ENCODE peak calls at places on chromosome 5, in seven cellular contexts. Q is IMR-90, D is dorsolateral prefrontal cortex, J is tibial artery, B is astrocyte of the spinal cord, F is WTC11, S is ovary. N is an unnamed sample.
A peak's percentile ranks its signal among the peaks of the same experiment; 100 is the strongest.

GRCh38 chr5:102540251-102540812 is 41.5 kb upstream of the SLCO6A1 start:
- DNase-seq in Q (no peak), D (no peak), J (no peak), B (no peak), F (no peak), S (no peak), N (no peak)

GRCh38 chr5:149549461-149550266 is 1.6 kb downstream of the CSNK1A1 start:
- DNase-seq in Q (peak; percentile 66), D (no peak), J (no peak), B (peak; percentile 61), F (no peak), S (no peak), N (peak; percentile 57)

GRCh38 chr5:999724-1000123 is 8.9 kb upstream of the NKD2 start:
- DNase-seq in Q (no peak), D (no peak), J (peak; percentile 19), B (no peak), F (no peak), S (peak; percentile 4), N (peak; percentile 9)

GRCh38 chr5:32251864-32252458 is 60.8 kb downstream of the MTMR12 start:
- DNase-seq in Q (no peak), D (no peak), J (no peak), B (no peak), F (no peak), S (no peak), N (no peak)

GRCh38 chr5:75214928-75215327 is 21.8 kb downstream of the ANKRD31 start:
- DNase-seq in Q (no peak), D (no peak), J (no peak), B (no peak), F (no peak), S (no peak), N (peak; percentile 28)

GRCh38 chr5:166433679-166434078 is 1857.8 kb upstream of the WWC1 start:
- DNase-seq in Q (no peak), D (no peak), J (no peak), B (no peak), F (no peak), S (no peak), N (no peak)

GRCh38 chr5:57316798-57317327 is 143.0 kb downstream of the GPBP1 start:
- DNase-seq in Q (peak; percentile 100), D (no peak), J (no peak), B (peak; percentile 98), F (no peak), S (peak; percentile 41), N (no peak)

GRCh38 chr5:77948476-77948875 is 172.3 kb upstream of the TBCA start:
- DNase-seq in Q (no peak), D (no peak), J (no peak), B (no peak), F (no peak), S (no peak), N (no peak)

GRCh38 chr5:16427572-16427971 is 38.0 kb downstream of the ZNF622 start:
- DNase-seq in Q (no peak), D (peak; percentile 57), J (no peak), B (no peak), F (no peak), S (no peak), N (no peak)

GRCh38 chr5:145803072-145803471 is 32.1 kb downstream of the PRELID2 start:
- DNase-seq in Q (no peak), D (no peak), J (no peak), B (no peak), F (no peak), S (no peak), N (no peak)

DNA sequence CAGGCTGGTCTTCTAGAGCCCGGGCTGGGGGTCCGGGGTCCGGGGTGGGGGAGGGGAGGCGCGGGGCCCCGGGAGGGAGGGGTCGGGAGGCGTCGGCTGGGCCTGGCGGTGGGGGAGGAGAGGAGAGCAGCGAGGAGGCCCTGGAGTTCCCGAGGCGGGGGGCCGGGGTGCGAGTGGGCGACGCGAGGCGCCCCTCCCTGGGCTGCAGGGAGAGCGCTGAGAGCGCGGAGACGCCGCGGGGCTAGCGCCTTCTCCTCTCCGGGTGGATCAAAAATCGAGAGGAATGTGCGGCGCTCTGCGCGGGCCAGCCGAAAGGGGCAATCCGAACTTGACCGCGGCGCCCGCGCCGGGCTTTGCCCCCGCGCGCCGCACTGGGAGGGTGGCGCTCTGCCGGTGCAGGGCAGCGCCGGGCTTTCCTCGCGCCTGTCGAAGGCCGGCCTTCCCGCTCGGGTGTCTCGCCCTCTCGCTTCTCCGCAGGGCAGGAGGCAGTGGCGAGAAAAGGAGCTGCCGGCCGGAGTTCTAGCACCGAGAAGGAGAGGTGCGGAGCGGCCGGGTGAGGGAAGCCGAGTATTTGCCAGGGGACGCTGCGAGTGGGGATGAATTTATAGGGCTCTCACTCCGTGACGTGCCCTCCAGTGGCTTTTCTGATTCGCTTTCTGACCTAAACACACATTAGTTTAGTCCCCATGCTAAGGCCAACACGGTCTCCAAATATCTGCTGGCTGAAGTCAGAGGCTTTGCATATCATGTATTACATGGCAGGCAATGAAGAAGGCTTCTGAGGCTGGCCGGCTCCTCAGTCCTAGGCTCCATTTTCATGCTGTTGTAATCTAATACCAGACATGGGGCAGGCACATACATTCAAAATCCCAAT is at the start of gene GDNF:
- DNase-seq in Q (peak; percentile 77), D (no peak), J (no peak), B (peak; percentile 62), F (peak; percentile 65), S (peak; percentile 47), N (peak; percentile 50)
- TF ChIP-seq CTCF in Q (peak; percentile 29), D (no peak), J (no peak), B (peak; percentile 15), F (no peak), S (no peak), N (no peak)

GRCh38 chr5:91929522-91929817 is 546.4 kb upstream of the ARRDC3 start:
- DNase-seq in Q (no peak), D (no peak), J (no peak), B (no peak), F (no peak), S (no peak), N (no peak)
- TF ChIP-seq CTCF in Q (no peak), D (no peak), J (no peak), B (no peak), F (no peak), S (no peak), N (no peak)

DNA sequence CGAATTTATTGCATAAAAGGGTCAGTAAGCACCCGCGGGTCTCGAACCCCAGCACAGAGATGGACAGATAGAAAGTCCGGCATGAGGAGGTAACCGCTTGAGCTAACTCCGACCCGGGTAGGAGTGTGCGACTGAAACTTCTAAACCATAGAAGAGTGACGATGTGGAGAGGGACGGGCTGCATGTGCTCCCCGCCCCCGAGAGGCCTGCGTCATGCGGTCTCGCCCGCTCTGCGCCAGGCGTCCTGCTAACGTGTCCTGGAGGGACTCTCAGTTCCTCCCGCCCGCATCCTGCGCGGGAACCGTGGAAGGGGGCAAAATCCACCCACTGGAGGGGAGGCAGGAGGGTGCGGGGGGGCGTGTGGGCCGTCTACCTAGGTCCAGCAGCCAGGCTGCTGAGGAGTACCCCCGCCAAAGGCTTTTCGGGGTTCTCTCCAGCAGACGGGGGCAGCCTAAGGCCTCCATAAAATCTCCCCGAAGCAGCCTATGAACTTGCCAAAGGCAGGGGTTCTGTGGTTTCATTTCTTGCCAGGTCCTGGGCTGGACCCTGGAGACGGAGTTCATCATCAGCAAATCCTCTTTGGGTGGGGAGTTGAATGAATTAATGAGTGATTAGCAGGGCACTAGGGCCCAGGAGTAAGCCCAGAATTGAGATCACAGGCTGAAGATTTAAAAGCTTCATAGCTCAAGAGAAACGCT is 51.8 kb downstream of the TGFBI start:
- DNase-seq in Q (peak; percentile 94), D (peak; percentile 52), J (peak; percentile 95), B (peak; percentile 95), F (peak; percentile 86), S (peak; percentile 90), N (peak; percentile 94)
- TF ChIP-seq CTCF in Q (no peak), D (no peak), J (no peak), B (no peak), F (no peak), S (no peak), N (no peak)

GRCh38 chr5:72269411-72269780 is 50.6 kb downstream of the MRPS27 start:
- DNase-seq in Q (no peak), D (no peak), J (no peak), B (no peak), F (no peak), S (no peak), N (no peak)
- TF ChIP-seq CTCF in Q (no peak), D (no peak), J (no peak), B (no peak), F (no peak), S (no peak), N (no peak)

GRCh38 chr5:98839469-98840383 is 66.3 kb downstream of the RGMB start:
- DNase-seq in Q (no peak), D (no peak), J (no peak), B (no peak), F (peak; percentile 23), S (no peak), N (peak; percentile 19)
- TF ChIP-seq CTCF in Q (peak; percentile 16), D (no peak), J (no peak), B (peak; percentile 23), F (peak; percentile 25), S (no peak), N (no peak)

N was measured in mucosa of descending colon.